ENCODE peak calls at places on chromosomes 1 and 21, in eight cellular contexts. One of them, this sample, is unnamed.

GRCh38 chr1:4825841-4826450 is 171.5 kb downstream of the AJAP1 start:
- DNase-seq in stimulated activated CD4-positive, alpha-beta T cell treated with anti-CD3 and anti-CD28 coated beads, TNF-alpha, amount 100 ng/mL, for 24 hours: no peak
- DNase-seq in psoas muscle: no peak
- DNase-seq in GM19239: peak
- DNase-seq in NCI-H1105: peak
- DNase-seq in HTR-8/SVneo: peak
- DNase-seq in body of pancreas: no peak
- DNase-seq in iPS-NIHi11: peak
- DNase-seq in this sample: peak

GRCh38 chr1:169548312-169548711 is 38.0 kb downstream of the F5 start:
- DNase-seq in HTR-8/SVneo: no peak
- DNase-seq in stimulated activated CD4-positive, alpha-beta T cell treated with anti-CD3 and anti-CD28 coated beads, TNF-alpha, amount 100 ng/mL, for 24 hours: no peak
- DNase-seq in body of pancreas: no peak
- DNase-seq in iPS-NIHi11: no peak
- DNase-seq in psoas muscle: no peak
- DNase-seq in GM19239: no peak
- DNase-seq in NCI-H1105: no peak
- DNase-seq in this sample: no peak

GRCh38 chr21:43834146-43834905 is 30.7 kb upstream of the AGPAT3 start:
- DNase-seq in stimulated activated CD4-positive, alpha-beta T cell treated with anti-CD3 and anti-CD28 coated beads, TNF-alpha, amount 100 ng/mL, for 24 hours: no peak
- DNase-seq in GM19239: no peak
- DNase-seq in psoas muscle: no peak
- DNase-seq in iPS-NIHi11: peak
- DNase-seq in NCI-H1105: no peak
- DNase-seq in HTR-8/SVneo: no peak
- DNase-seq in body of pancreas: no peak
- DNase-seq in this sample: peak

GRCh38 chr1:230119340-230119739 is 52.3 kb downstream of the GALNT2 start:
- DNase-seq in NCI-H1105: no peak
- DNase-seq in iPS-NIHi11: no peak
- DNase-seq in GM19239: no peak
- DNase-seq in psoas muscle: no peak
- DNase-seq in body of pancreas: no peak
- DNase-seq in stimulated activated CD4-positive, alpha-beta T cell treated with anti-CD3 and anti-CD28 coated beads, TNF-alpha, amount 100 ng/mL, for 24 hours: no peak
- DNase-seq in HTR-8/SVneo: no peak
- DNase-seq in this sample: no peak

GRCh38 chr21:18369115-18369514 is 34.5 kb downstream of the TMPRSS15 start:
- DNase-seq in NCI-H1105: peak
- DNase-seq in iPS-NIHi11: peak
- DNase-seq in GM19239: no peak
- DNase-seq in psoas muscle: no peak
- DNase-seq in stimulated activated CD4-positive, alpha-beta T cell treated with anti-CD3 and anti-CD28 coated beads, TNF-alpha, amount 100 ng/mL, for 24 hours: no peak
- DNase-seq in body of pancreas: no peak
- DNase-seq in HTR-8/SVneo: peak
- DNase-seq in this sample: peak

GRCh38 chr1:55154616-55155015 is 60.5 kb downstream of the USP24 start:
- DNase-seq in GM19239: no peak
- DNase-seq in iPS-NIHi11: no peak
- DNase-seq in psoas muscle: no peak
- DNase-seq in body of pancreas: no peak
- DNase-seq in HTR-8/SVneo: no peak
- DNase-seq in NCI-H1105: no peak
- DNase-seq in stimulated activated CD4-positive, alpha-beta T cell treated with anti-CD3 and anti-CD28 coated beads, TNF-alpha, amount 100 ng/mL, for 24 hours: no peak
- DNase-seq in this sample: no peak

GRCh38 chr21:41171210-41171609 is 3.2 kb downstream of the BACE2 start:
- DNase-seq in GM19239: no peak
- DNase-seq in iPS-NIHi11: no peak
- DNase-seq in stimulated activated CD4-positive, alpha-beta T cell treated with anti-CD3 and anti-CD28 coated beads, TNF-alpha, amount 100 ng/mL, for 24 hours: no peak
- DNase-seq in HTR-8/SVneo: no peak
- DNase-seq in psoas muscle: peak
- DNase-seq in body of pancreas: peak
- DNase-seq in NCI-H1105: peak
- DNase-seq in this sample: no peak

GRCh38 chr1:27235827-27236226 is 1.4 kb downstream of the WDTC1 start:
- DNase-seq in stimulated activated CD4-positive, alpha-beta T cell treated with anti-CD3 and anti-CD28 coated beads, TNF-alpha, amount 100 ng/mL, for 24 hours: no peak
- DNase-seq in body of pancreas: no peak
- DNase-seq in iPS-NIHi11: no peak
- DNase-seq in GM19239: no peak
- DNase-seq in NCI-H1105: no peak
- DNase-seq in HTR-8/SVneo: no peak
- DNase-seq in psoas muscle: no peak
- DNase-seq in this sample: peak

GRCh38 chr1:7915826-7916225 is 24.8 kb downstream of the TNFRSF9 start:
- DNase-seq in psoas muscle: no peak
- DNase-seq in body of pancreas: no peak
- DNase-seq in stimulated activated CD4-positive, alpha-beta T cell treated with anti-CD3 and anti-CD28 coated beads, TNF-alpha, amount 100 ng/mL, for 24 hours: peak
- DNase-seq in GM19239: no peak
- DNase-seq in HTR-8/SVneo: no peak
- DNase-seq in NCI-H1105: no peak
- DNase-seq in iPS-NIHi11: no peak
- DNase-seq in this sample: no peak

GRCh38 chr1:16015491-16015890 is 2.4 kb downstream of the HSPB7 start:
- DNase-seq in stimulated activated CD4-positive, alpha-beta T cell treated with anti-CD3 and anti-CD28 coated beads, TNF-alpha, amount 100 ng/mL, for 24 hours: no peak
- DNase-seq in HTR-8/SVneo: no peak
- DNase-seq in body of pancreas: no peak
- DNase-seq in iPS-NIHi11: no peak
- DNase-seq in NCI-H1105: no peak
- DNase-seq in GM19239: no peak
- DNase-seq in psoas muscle: no peak
- DNase-seq in this sample: no peak

GRCh38 chr1:205922314-205922713 is 20.9 kb downstream of the SLC26A9 start:
- DNase-seq in body of pancreas: no peak
- DNase-seq in HTR-8/SVneo: no peak
- DNase-seq in iPS-NIHi11: no peak
- DNase-seq in stimulated activated CD4-positive, alpha-beta T cell treated with anti-CD3 and anti-CD28 coated beads, TNF-alpha, amount 100 ng/mL, for 24 hours: no peak
- DNase-seq in psoas muscle: no peak
- DNase-seq in GM19239: no peak
- DNase-seq in NCI-H1105: no peak
- DNase-seq in this sample: no peak

GRCh38 chr1:106268070-106268469 is 788.4 kb upstream of the PRMT6 start:
- DNase-seq in psoas muscle: no peak
- DNase-seq in NCI-H1105: no peak
- DNase-seq in HTR-8/SVneo: no peak
- DNase-seq in iPS-NIHi11: no peak
- DNase-seq in stimulated activated CD4-positive, alpha-beta T cell treated with anti-CD3 and anti-CD28 coated beads, TNF-alpha, amount 100 ng/mL, for 24 hours: no peak
- DNase-seq in body of pancreas: no peak
- DNase-seq in GM19239: no peak
- DNase-seq in this sample: peak

GRCh38 chr21:39033878-39034589 is 149.2 kb downstream of the PSMG1 start:
- DNase-seq in psoas muscle: no peak
- DNase-seq in HTR-8/SVneo: no peak
- DNase-seq in iPS-NIHi11: no peak
- DNase-seq in GM19239: no peak
- DNase-seq in stimulated activated CD4-positive, alpha-beta T cell treated with anti-CD3 and anti-CD28 coated beads, TNF-alpha, amount 100 ng/mL, for 24 hours: no peak
- DNase-seq in NCI-H1105: no peak
- DNase-seq in body of pancreas: peak
- DNase-seq in this sample: no peak

GRCh38 chr1:92538413-92539061 is 51.8 kb upstream of the GFI1 start:
- DNase-seq in body of pancreas: no peak
- DNase-seq in psoas muscle: no peak
- DNase-seq in stimulated activated CD4-positive, alpha-beta T cell treated with anti-CD3 and anti-CD28 coated beads, TNF-alpha, amount 100 ng/mL, for 24 hours: peak
- DNase-seq in iPS-NIHi11: no peak
- DNase-seq in GM19239: peak
- DNase-seq in NCI-H1105: no peak
- DNase-seq in HTR-8/SVneo: no peak
- DNase-seq in this sample: no peak

GRCh38 chr1:2925923-2926322 is 95.3 kb upstream of the ACTRT2 start:
- DNase-seq in HTR-8/SVneo: no peak
- DNase-seq in GM19239: no peak
- DNase-seq in NCI-H1105: no peak
- DNase-seq in stimulated activated CD4-positive, alpha-beta T cell treated with anti-CD3 and anti-CD28 coated beads, TNF-alpha, amount 100 ng/mL, for 24 hours: no peak
- DNase-seq in iPS-NIHi11: no peak
- DNase-seq in psoas muscle: no peak
- DNase-seq in body of pancreas: peak
- DNase-seq in this sample: no peak

GRCh38 chr1:41537788-41538351 is 53.4 kb upstream of the EDN2 start:
- DNase-seq in NCI-H1105: peak
- DNase-seq in body of pancreas: peak
- DNase-seq in psoas muscle: peak
- DNase-seq in stimulated activated CD4-positive, alpha-beta T cell treated with anti-CD3 and anti-CD28 coated beads, TNF-alpha, amount 100 ng/mL, for 24 hours: no peak
- DNase-seq in HTR-8/SVneo: no peak
- DNase-seq in iPS-NIHi11: no peak
- DNase-seq in GM19239: no peak
- DNase-seq in this sample: no peak

GRCh38 chr1:108897865-108898720 is 21.3 kb downstream of the GPSM2 start:
- DNase-seq in GM19239: peak
- DNase-seq in body of pancreas: peak
- DNase-seq in iPS-NIHi11: peak
- DNase-seq in stimulated activated CD4-positive, alpha-beta T cell treated with anti-CD3 and anti-CD28 coated beads, TNF-alpha, amount 100 ng/mL, for 24 hours: no peak
- DNase-seq in NCI-H1105: peak
- DNase-seq in psoas muscle: no peak
- DNase-seq in HTR-8/SVneo: no peak
- DNase-seq in this sample: peak

GRCh38 chr1:227562037-227562436 is 1.3 kb upstream of the ZNF678 start:
- DNase-seq in body of pancreas: no peak
- DNase-seq in psoas muscle: no peak
- DNase-seq in iPS-NIHi11: no peak
- DNase-seq in stimulated activated CD4-positive, alpha-beta T cell treated with anti-CD3 and anti-CD28 coated beads, TNF-alpha, amount 100 ng/mL, for 24 hours: no peak
- DNase-seq in HTR-8/SVneo: no peak
- DNase-seq in NCI-H1105: no peak
- DNase-seq in GM19239: no peak
- DNase-seq in this sample: no peak

This sample was measured in NB4.